ENCODE peak calls at places on chromosomes 2 and 18, in nine cellular contexts. H, Q, F, P, D, A, M, E and U are unnamed samples.

GRCh38 chr2:10529611-10530010 is 81.5 kb upstream of the ODC1 start:
- DNase-seq in H (no peak), Q (no peak), F (no peak), P (no peak), D (no peak), A (no peak), M (no peak), E (no peak), U (no peak)

GRCh38 chr2:24382363-24383021 is 22.2 kb upstream of the ITSN2 start:
- DNase-seq in H (no peak), Q (peak), F (peak), P (peak), D (peak), A (peak), M (peak), E (peak), U (peak)

GRCh38 chr18:35407871-35408481 is 30.8 kb upstream of the ZNF396 start:
- DNase-seq in H (no peak), Q (peak), F (no peak), P (peak), D (no peak), A (peak), M (no peak), E (peak), U (peak)

GRCh38 chr2:219352448-219353023 is 20.0 kb upstream of the RESP18 start:
- DNase-seq in H (peak), Q (no peak), F (peak), P (peak), D (peak), A (peak), M (no peak), E (peak), U (peak)

GRCh38 chr2:234873828-234874173 is 78.0 kb upstream of the SH3BP4 start:
- DNase-seq in H (no peak), Q (no peak), F (no peak), P (no peak), D (no peak), A (peak), M (no peak), E (peak), U (peak)

GRCh38 chr2:187302619-187303018 is 145.4 kb downstream of the CALCRL start:
- DNase-seq in H (no peak), Q (peak), F (no peak), P (no peak), D (no peak), A (peak), M (no peak), E (peak), U (peak)

GRCh38 chr2:111975053-111975552 is 76.7 kb downstream of the MERTK start:
- DNase-seq in H (no peak), Q (peak), F (no peak), P (peak), D (no peak), A (peak), M (peak), E (peak), U (no peak)

GRCh38 chr2:138507267-138507666 is 5.7 kb downstream of the SPOPL start:
- DNase-seq in H (no peak), Q (no peak), F (no peak), P (no peak), D (no peak), A (no peak), M (no peak), E (no peak), U (no peak)

GRCh38 chr2:208413931-208414330 is 7.3 kb downstream of the PTH2R start:
- DNase-seq in H (no peak), Q (no peak), F (no peak), P (no peak), D (no peak), A (no peak), M (no peak), E (no peak), U (no peak)

GRCh38 chr2:42941633-42942176 is 149.3 kb upstream of the HAAO start:
- DNase-seq in H (no peak), Q (no peak), F (no peak), P (no peak), D (no peak), A (peak), M (no peak), E (no peak), U (no peak)

GRCh38 chr2:85194780-85195480 is 61.7 kb downstream of the TCF7L1 start:
- DNase-seq in H (no peak), Q (no peak), F (no peak), P (no peak), D (no peak), A (no peak), M (no peak), E (no peak), U (no peak)

GRCh38 chr2:42296226-42296625 is 64.8 kb downstream of the COX7A2L start:
- DNase-seq in H (no peak), Q (no peak), F (no peak), P (no peak), D (no peak), A (no peak), M (no peak), E (no peak), U (no peak)

GRCh38 chr2:149420053-149420963 is 89.9 kb downstream of the LYPD6 start:
- DNase-seq in H (no peak), Q (no peak), F (peak), P (no peak), D (no peak), A (no peak), M (no peak), E (no peak), U (peak)

GRCh38 chr2:9303528-9304225 is 97.1 kb downstream of the ASAP2 start:
- DNase-seq in H (no peak), Q (no peak), F (no peak), P (no peak), D (no peak), A (no peak), M (no peak), E (no peak), U (no peak)

GRCh38 chr18:36468161-36468560 is 170.6 kb downstream of the FHOD3 start:
- DNase-seq in H (no peak), Q (no peak), F (no peak), P (no peak), D (no peak), A (no peak), M (no peak), E (no peak), U (no peak)

GRCh38 chr2:210630904-210631560 is 74.6 kb downstream of the CPS1 start:
- DNase-seq in H (no peak), Q (no peak), F (no peak), P (no peak), D (no peak), A (no peak), M (no peak), E (no peak), U (no peak)

GRCh38 chr2:240911641-240912265 is 5.6 kb downstream of the CROCC2 start:
- DNase-seq in H (no peak), Q (no peak), F (no peak), P (no peak), D (no peak), A (peak), M (no peak), E (no peak), U (no peak)

GRCh38 chr2:58620127-58620526 is 379.0 kb upstream of the FANCL start:
- DNase-seq in H (no peak), Q (no peak), F (no peak), P (no peak), D (no peak), A (no peak), M (no peak), E (no peak), U (no peak)

GRCh38 chr2:3162442-3163077 is 215.1 kb downstream of the EIPR1 start:
- DNase-seq in H (no peak), Q (no peak), F (no peak), P (no peak), D (no peak), A (no peak), M (no peak), E (no peak), U (no peak)

GRCh38 chr2:169512525-169512924 is 3.0 kb downstream of the KLHL41 start:
- DNase-seq in H (no peak), Q (no peak), F (no peak), P (no peak), D (no peak), A (no peak), M (no peak), E (peak), U (no peak)

GRCh38 chr2:25234756-25235155 is 66.4 kb upstream of the POMC start:
- DNase-seq in H (no peak), Q (no peak), F (no peak), P (no peak), D (no peak), A (no peak), M (no peak), E (no peak), U (no peak)

GRCh38 chr2:70078384-70078783 is 8.9 kb upstream of the PCBP1 start:
- DNase-seq in H (no peak), Q (no peak), F (no peak), P (no peak), D (no peak), A (no peak), M (no peak), E (no peak), U (no peak)

GRCh38 chr2:191245046-191245868 is at the start of gene MYO1B:
- DNase-seq in H (peak), Q (no peak), F (peak), P (peak), D (peak), A (peak), M (peak), E (peak), U (peak)

GRCh38 chr2:105912081-105912480 is 167.4 kb downstream of the NCK2 start:
- DNase-seq in H (no peak), Q (no peak), F (no peak), P (no peak), D (no peak), A (no peak), M (no peak), E (no peak), U (no peak)

GRCh38 chr2:138948070-138948539 is 167.9 kb upstream of the NXPH2 start:
- DNase-seq in H (no peak), Q (peak), F (no peak), P (no peak), D (no peak), A (peak), M (no peak), E (peak), U (no peak)

GRCh38 chr2:237685408-237685807 is 58.0 kb downstream of the LRRFIP1 start:
- DNase-seq in H (no peak), Q (no peak), F (no peak), P (no peak), D (peak), A (no peak), M (no peak), E (peak), U (no peak)

GRCh38 chr2:133937669-133938068 is 316.2 kb upstream of the MGAT5 start:
- DNase-seq in H (no peak), Q (no peak), F (no peak), P (no peak), D (no peak), A (no peak), M (no peak), E (no peak), U (no peak)

GRCh38 chr2:190280565-190281330 is 38.9 kb downstream of the HIBCH start:
- DNase-seq in H (no peak), Q (no peak), F (no peak), P (no peak), D (no peak), A (peak), M (peak), E (no peak), U (no peak)

GRCh38 chr2:175930504-175930903 is 71.6 kb downstream of the LNPK start:
- DNase-seq in H (no peak), Q (peak), F (no peak), P (no peak), D (no peak), A (peak), M (no peak), E (peak), U (no peak)

GRCh38 chr2:237724811-237725478 is 73.6 kb upstream of the RBM44 start:
- DNase-seq in H (no peak), Q (no peak), F (no peak), P (peak), D (no peak), A (no peak), M (no peak), E (no peak), U (no peak)

GRCh38 chr2:240420206-240420899 is 15.1 kb upstream of the GPC1 start:
- DNase-seq in H (no peak), Q (no peak), F (peak), P (no peak), D (no peak), A (no peak), M (peak), E (no peak), U (no peak)

GRCh38 chr2:173922760-173923159 is 42.4 kb downstream of the SP3 start:
- DNase-seq in H (no peak), Q (no peak), F (no peak), P (no peak), D (no peak), A (no peak), M (no peak), E (peak), U (no peak)

GRCh38 chr2:17759805-17760204 is 5.9 kb downstream of the GEN1 start:
- DNase-seq in H (no peak), Q (no peak), F (peak), P (no peak), D (no peak), A (peak), M (no peak), E (no peak), U (no peak)

GRCh38 chr2:240898108-240898730 is 2.3 kb upstream of the MAB21L4 start:
- DNase-seq in H (no peak), Q (no peak), F (peak), P (peak), D (no peak), A (no peak), M (no peak), E (no peak), U (peak)

GRCh38 chr2:134405641-134406081 is 151.8 kb downstream of the MGAT5 start:
- DNase-seq in H (no peak), Q (no peak), F (no peak), P (no peak), D (no peak), A (no peak), M (no peak), E (peak), U (no peak)

GRCh38 chr2:225100269-225100668 is 58.0 kb upstream of the DOCK10 start:
- DNase-seq in H (no peak), Q (no peak), F (no peak), P (no peak), D (no peak), A (peak), M (no peak), E (peak), U (no peak)

GRCh38 chr2:160207804-160208661 is 8.0 kb upstream of the ITGB6 start:
- DNase-seq in H (no peak), Q (peak), F (peak), P (peak), D (no peak), A (peak), M (peak), E (peak), U (peak)